ENCODE peak calls at places on chromosomes 4 and X, in five cellular contexts. One of them, this sample, is unnamed.
A peak's percentile ranks its signal among the peaks of the same experiment; 100 is the strongest.

GRCh38 chr4:71020611-71021010 is 27.2 kb downstream of the DCK start:
- DNase-seq in IMR-90: peak; percentile 23
- DNase-seq in H9: no peak
- DNase-seq in neuronal stem cell: no peak
- DNase-seq in H1: no peak
- DNase-seq in this sample: no peak

GRCh38 chrX:19344661-19345060 is 934 bp downstream of the PDHA1 start:
- DNase-seq in neuronal stem cell: no peak
- DNase-seq in H1: no peak
- DNase-seq in H9: no peak
- DNase-seq in IMR-90: no peak
- DNase-seq in this sample: no peak

GRCh38 chr4:15756361-15756861 is 21.7 kb upstream of the CD38 start:
- DNase-seq in IMR-90: peak; percentile 26
- DNase-seq in H1: no peak
- DNase-seq in neuronal stem cell: no peak
- DNase-seq in H9: no peak
- DNase-seq in this sample: peak; percentile 80

GRCh38 chr4:122483481-122483880 is 27.0 kb upstream of the IL2 start:
- DNase-seq in H9: no peak
- DNase-seq in neuronal stem cell: no peak
- DNase-seq in H1: no peak
- DNase-seq in IMR-90: no peak
- DNase-seq in this sample: no peak

GRCh38 chrX:134721766-134722532 is 63.7 kb upstream of the PLAC1 start:
- DNase-seq in H1: no peak
- DNase-seq in H9: no peak
- DNase-seq in IMR-90: no peak
- DNase-seq in neuronal stem cell: no peak
- DNase-seq in this sample: no peak

GRCh38 chr4:161642708-161643107 is 521.1 kb downstream of the FSTL5 start:
- DNase-seq in neuronal stem cell: no peak
- DNase-seq in H9: no peak
- DNase-seq in H1: no peak
- DNase-seq in IMR-90: no peak
- DNase-seq in this sample: no peak

GRCh38 chr4:86043755-86044592 is 315.9 kb downstream of the MAPK10 start:
- DNase-seq in neuronal stem cell: peak; percentile 17
- DNase-seq in IMR-90: peak; percentile 55
- DNase-seq in H9: no peak
- DNase-seq in H1: no peak
- DNase-seq in this sample: peak; percentile 64

GRCh38 chrX:78066110-78066509 is 37.9 kb upstream of the PGK1 start:
- DNase-seq in H9: no peak
- DNase-seq in IMR-90: peak; percentile 76
- DNase-seq in H1: no peak
- DNase-seq in neuronal stem cell: no peak
- DNase-seq in this sample: no peak

GRCh38 chrX:50403903-50404302 is 66.7 kb downstream of the DGKK start:
- DNase-seq in H9: no peak
- DNase-seq in H1: no peak
- DNase-seq in IMR-90: no peak
- DNase-seq in neuronal stem cell: no peak
- DNase-seq in this sample: no peak

GRCh38 chr4:85084371-85085170 is 118.1 kb upstream of the WDFY3 start:
- DNase-seq in neuronal stem cell: peak; percentile 65
- DNase-seq in H1: no peak
- DNase-seq in IMR-90: peak; percentile 75
- DNase-seq in H9: no peak
- DNase-seq in this sample: peak; percentile 78

GRCh38 chr4:103002551-103002950 is 17.0 kb downstream of the SLC9B1 start:
- DNase-seq in H1: no peak
- DNase-seq in IMR-90: peak; percentile 36
- DNase-seq in neuronal stem cell: no peak
- DNase-seq in H9: no peak
- DNase-seq in this sample: peak; percentile 40

GRCh38 chr4:7161721-7162214 is 30.6 kb upstream of the SORCS2 start:
- DNase-seq in neuronal stem cell: no peak
- DNase-seq in H9: peak; percentile 19
- DNase-seq in H1: no peak
- DNase-seq in IMR-90: no peak
- DNase-seq in this sample: no peak

GRCh38 chr4:18593297-18594002 is 571.9 kb upstream of the LCORL start:
- DNase-seq in H1: peak; percentile 56
- DNase-seq in neuronal stem cell: peak; percentile 87
- DNase-seq in IMR-90: peak; percentile 74
- DNase-seq in H9: peak; percentile 70
- DNase-seq in this sample: peak; percentile 73

GRCh38 chr4:89056953-89057398 is at the start of gene FAM13A:
- DNase-seq in H1: peak; percentile 60
- DNase-seq in IMR-90: peak; percentile 97
- DNase-seq in H9: peak; percentile 89
- DNase-seq in neuronal stem cell: peak; percentile 80
- DNase-seq in this sample: peak; percentile 95

GRCh38 chr4:123325241-123325681 is 71.3 kb upstream of the SPRY1 start:
- DNase-seq in H9: no peak
- DNase-seq in H1: no peak
- DNase-seq in neuronal stem cell: no peak
- DNase-seq in IMR-90: no peak
- DNase-seq in this sample: no peak

GRCh38 chr4:151219938-151220337 is 57.0 kb upstream of the PRSS48 start:
- DNase-seq in H1: no peak
- DNase-seq in H9: no peak
- DNase-seq in IMR-90: no peak
- DNase-seq in neuronal stem cell: no peak
- DNase-seq in this sample: no peak

GRCh38 chr4:7540216-7540615 is 105.5 kb upstream of the PSAPL1 start:
- DNase-seq in H9: no peak
- DNase-seq in neuronal stem cell: no peak
- DNase-seq in IMR-90: no peak
- DNase-seq in H1: no peak
- DNase-seq in this sample: no peak

GRCh38 chrX:10769696-10770619 is 149.6 kb upstream of the MID1 start:
- DNase-seq in IMR-90: peak; percentile 61
- DNase-seq in neuronal stem cell: peak; percentile 33
- DNase-seq in H1: no peak
- DNase-seq in H9: no peak
- DNase-seq in this sample: peak; percentile 9

GRCh38 chr4:23805381-23805780 is 84.5 kb downstream of the PPARGC1A start:
- DNase-seq in IMR-90: peak; percentile 53
- DNase-seq in neuronal stem cell: no peak
- DNase-seq in H9: no peak
- DNase-seq in H1: no peak
- DNase-seq in this sample: peak; percentile 67

GRCh38 chr4:6309755-6310154 is 40.1 kb downstream of the WFS1 start:
- DNase-seq in neuronal stem cell: no peak
- DNase-seq in H9: no peak
- DNase-seq in IMR-90: no peak
- DNase-seq in H1: no peak
- DNase-seq in this sample: no peak

GRCh38 chr4:154341448-154341847 is 150.2 kb downstream of the DCHS2 start:
- DNase-seq in H9: no peak
- DNase-seq in H1: no peak
- DNase-seq in neuronal stem cell: no peak
- DNase-seq in IMR-90: no peak
- DNase-seq in this sample: no peak

GRCh38 chr4:150209140-150209829 is 131.0 kb downstream of the DCLK2 start:
- DNase-seq in neuronal stem cell: peak; percentile 14
- DNase-seq in H1: peak; percentile 66
- DNase-seq in IMR-90: peak; percentile 71
- DNase-seq in H9: peak; percentile 59
- DNase-seq in this sample: peak; percentile 69

GRCh38 chrX:120736989-120737388 is 107.1 kb upstream of the C1GALT1C1 start:
- DNase-seq in IMR-90: peak; percentile 37
- DNase-seq in neuronal stem cell: no peak
- DNase-seq in H9: no peak
- DNase-seq in H1: no peak
- DNase-seq in this sample: no peak

GRCh38 chrX:148380614-148381561 is 119.5 kb upstream of the AFF2 start:
- DNase-seq in neuronal stem cell: no peak
- DNase-seq in H9: no peak
- DNase-seq in IMR-90: no peak
- DNase-seq in H1: no peak
- DNase-seq in this sample: no peak

GRCh38 chr4:56666279-56666678 is 14.8 kb downstream of the HOPX start:
- DNase-seq in neuronal stem cell: no peak
- DNase-seq in H1: no peak
- DNase-seq in H9: no peak
- DNase-seq in IMR-90: no peak
- DNase-seq in this sample: no peak

GRCh38 chrX:154378799-154379568 is at the start of gene EMD:
- DNase-seq in neuronal stem cell: peak; percentile 96
- DNase-seq in H1: peak; percentile 90
- DNase-seq in H9: peak; percentile 98
- DNase-seq in IMR-90: peak; percentile 96
- DNase-seq in this sample: peak; percentile 97

GRCh38 chrX:154374361-154375155 is at the start of gene FLNA:
- DNase-seq in H1: peak; percentile 61
- DNase-seq in neuronal stem cell: no peak
- DNase-seq in IMR-90: no peak
- DNase-seq in H9: peak; percentile 56
- DNase-seq in this sample: peak; percentile 14

GRCh38 chrX:154375156-154375504 is 696 bp upstream of the FLNA start:
- DNase-seq in H1: no peak
- DNase-seq in IMR-90: no peak
- DNase-seq in H9: no peak
- DNase-seq in neuronal stem cell: no peak
- DNase-seq in this sample: no peak

GRCh38 chrX:154378059-154378798 is 866 bp upstream of the EMD start:
- DNase-seq in H1: no peak
- DNase-seq in neuronal stem cell: no peak
- DNase-seq in IMR-90: peak; percentile 40
- DNase-seq in H9: peak; percentile 46
- DNase-seq in this sample: no peak

DNA sequence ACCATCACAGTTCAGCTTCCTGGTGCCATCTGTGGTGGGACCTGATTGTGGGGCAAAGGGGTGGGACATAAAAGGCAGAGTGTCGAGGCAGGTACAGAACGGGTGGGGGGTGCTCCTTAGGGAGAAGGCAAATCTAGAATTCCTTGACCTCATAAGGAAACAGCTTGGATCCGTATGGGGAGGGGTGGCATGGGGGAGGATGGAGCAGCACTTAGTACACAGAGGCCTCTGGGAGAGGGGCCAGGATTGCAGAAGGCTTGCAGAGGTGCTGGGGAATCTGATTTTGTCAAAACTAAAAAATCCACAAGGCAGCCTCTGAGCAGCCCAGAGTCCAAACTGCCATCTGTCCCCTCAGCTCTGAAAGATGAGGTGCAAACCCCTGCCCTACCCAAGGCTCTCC is 2.3 kb upstream of the EMD start:
- DNase-seq in H1: no peak
- DNase-seq in IMR-90: peak; percentile 24
- DNase-seq in H9: no peak
- DNase-seq in neuronal stem cell: no peak
- DNase-seq in this sample: no peak
- H3K23ac ChIP-seq in H1: no peak overlapping the region
- H3K23ac ChIP-seq in IMR-90: no peak overlapping the region
- H3K23ac ChIP-seq in H9: no peak overlapping the region
- H3K23ac ChIP-seq in neuronal stem cell: no peak overlapping the region
- H3K23ac ChIP-seq in this sample: no peak overlapping the region

GRCh38 chrX:154758696-154759095 is 4.0 kb upstream of the DKC1 start:
- DNase-seq in neuronal stem cell: no peak
- DNase-seq in H1: no peak
- DNase-seq in IMR-90: no peak
- DNase-seq in H9: no peak
- DNase-seq in this sample: no peak

GRCh38 chrX:154761977-154762528 is 611 bp upstream of the DKC1 start:
- DNase-seq in IMR-90: no peak
- DNase-seq in H9: no peak
- DNase-seq in H1: no peak
- DNase-seq in neuronal stem cell: no peak
- DNase-seq in this sample: no peak

GRCh38 chrX:154762529-154763296 is at the start of gene DKC1:
- DNase-seq in H9: peak; percentile 96
- DNase-seq in IMR-90: peak; percentile 94
- DNase-seq in H1: peak; percentile 87
- DNase-seq in neuronal stem cell: peak; percentile 91
- DNase-seq in this sample: peak; percentile 94
- H3K23ac ChIP-seq in H9: no peak within 1 kb of the TSS
- H3K23ac ChIP-seq in IMR-90: peak within 1 kb of the TSS; percentile 41
- H3K23ac ChIP-seq in H1: no peak within 1 kb of the TSS
- H3K23ac ChIP-seq in neuronal stem cell: peak within 1 kb of the TSS; percentile 10
- H3K23ac ChIP-seq in this sample: no peak within 1 kb of the TSS

GRCh38 chrX:5265324-5265723 is 963.3 kb downstream of the NLGN4X start:
- DNase-seq in neuronal stem cell: no peak
- DNase-seq in H9: no peak
- DNase-seq in IMR-90: no peak
- DNase-seq in H1: no peak
- DNase-seq in this sample: no peak
- H3K23ac ChIP-seq in neuronal stem cell: no peak overlapping the region
- H3K23ac ChIP-seq in H9: no peak overlapping the region
- H3K23ac ChIP-seq in IMR-90: no peak overlapping the region
- H3K23ac ChIP-seq in H1: no peak overlapping the region
- H3K23ac ChIP-seq in this sample: no peak overlapping the region

GRCh38 chr4:143699331-143700059 is 980 bp downstream of the FREM3 start:
- DNase-seq in neuronal stem cell: no peak
- DNase-seq in IMR-90: no peak
- DNase-seq in H9: peak; percentile 30
- DNase-seq in H1: no peak
- DNase-seq in this sample: no peak
- H3K23ac ChIP-seq in neuronal stem cell: peak overlapping the region; percentile 70
- H3K23ac ChIP-seq in IMR-90: no peak overlapping the region
- H3K23ac ChIP-seq in H9: no peak overlapping the region
- H3K23ac ChIP-seq in H1: no peak overlapping the region
- H3K23ac ChIP-seq in this sample: no peak overlapping the region

GRCh38 chr4:182142146-182143085 is 100.8 kb upstream of the TENM3 start:
- DNase-seq in H1: peak; percentile 84
- DNase-seq in neuronal stem cell: peak; percentile 50
- DNase-seq in H9: peak; percentile 70
- DNase-seq in IMR-90: peak; percentile 58
- DNase-seq in this sample: peak; percentile 16
- H3K23ac ChIP-seq in H1: no peak overlapping the region
- H3K23ac ChIP-seq in neuronal stem cell: no peak overlapping the region
- H3K23ac ChIP-seq in H9: no peak overlapping the region
- H3K23ac ChIP-seq in IMR-90: peak overlapping the region; percentile 7
- H3K23ac ChIP-seq in this sample: peak overlapping the region; percentile 41

GRCh38 chr4:2793578-2793919 is 664 bp downstream of the SH3BP2 start:
- DNase-seq in H1: no peak
- DNase-seq in neuronal stem cell: no peak
- DNase-seq in H9: peak; percentile 43
- DNase-seq in IMR-90: peak; percentile 57
- DNase-seq in this sample: peak; percentile 72
- H3K23ac ChIP-seq in H1: no peak overlapping the region
- H3K23ac ChIP-seq in neuronal stem cell: no peak overlapping the region
- H3K23ac ChIP-seq in H9: no peak overlapping the region
- H3K23ac ChIP-seq in IMR-90: peak overlapping the region; percentile 82
- H3K23ac ChIP-seq in this sample: no peak overlapping the region

GRCh38 chr4:139502312-139502946 is 48.5 kb downstream of the RAB33B start:
- DNase-seq in IMR-90: no peak
- DNase-seq in neuronal stem cell: no peak
- DNase-seq in H9: no peak
- DNase-seq in H1: no peak
- DNase-seq in this sample: no peak
- H3K23ac ChIP-seq in IMR-90: no peak overlapping the region
- H3K23ac ChIP-seq in neuronal stem cell: no peak overlapping the region
- H3K23ac ChIP-seq in H9: no peak overlapping the region
- H3K23ac ChIP-seq in H1: no peak overlapping the region
- H3K23ac ChIP-seq in this sample: no peak overlapping the region

GRCh38 chr4:37968747-37969146 is 8.5 kb downstream of the PTTG2 start:
- DNase-seq in H9: no peak
- DNase-seq in IMR-90: no peak
- DNase-seq in H1: no peak
- DNase-seq in neuronal stem cell: no peak
- DNase-seq in this sample: no peak
- H3K23ac ChIP-seq in H9: no peak overlapping the region
- H3K23ac ChIP-seq in IMR-90: no peak overlapping the region
- H3K23ac ChIP-seq in H1: no peak overlapping the region
- H3K23ac ChIP-seq in neuronal stem cell: no peak overlapping the region
- H3K23ac ChIP-seq in this sample: no peak overlapping the region